ENCODE peak calls at places on chromosomes 2 and 18, in four cellular contexts. H is A549, I is HepG2, F is GM12878. Z is an unnamed sample.

GRCh38 chr2:238995634-238996033 is 147.7 kb downstream of the TWIST2 start:
- DNase-seq in H (no peak), I (no peak), F (no peak), Z (no peak)

GRCh38 chr2:7471185-7471584 is 554.0 kb downstream of the RNF144A start:
- DNase-seq in I (no peak), F (no peak), H (no peak), Z (no peak)

GRCh38 chr18:808086-808485 is 4.0 kb downstream of the YES1 start:
- DNase-seq in I (no peak), F (no peak), H (no peak), Z (peak)

GRCh38 chr2:48131503-48132293 is 225.4 kb upstream of the FBXO11 start:
- DNase-seq in I (no peak), F (no peak), H (no peak), Z (peak)

GRCh38 chr2:238796223-238796885 is 51.5 kb upstream of the TWIST2 start:
- DNase-seq in I (no peak), F (no peak), H (no peak), Z (no peak)

GRCh38 chr2:83695037-83695436 is 764.0 kb downstream of the SUCLG1 start:
- DNase-seq in F (no peak), I (no peak), H (no peak), Z (no peak)

GRCh38 chr2:191804711-191805230 is 42.1 kb downstream of the CAVIN2 start:
- DNase-seq in H (no peak), F (no peak), I (no peak), Z (no peak)

GRCh38 chr18:53382870-53383269 is 841.6 kb downstream of the MBD2 start:
- DNase-seq in F (no peak), I (no peak), H (no peak), Z (no peak)

GRCh38 chr2:119753041-119753929 is 6.4 kb upstream of the PTPN4 start:
- DNase-seq in H (peak), F (no peak), I (peak), Z (peak)

GRCh38 chr18:8625693-8626092 is 16.5 kb downstream of the RAB12 start:
- DNase-seq in I (no peak), H (no peak), F (no peak), Z (no peak)

GRCh38 chr2:184338776-184339175 is 259.6 kb upstream of the ZNF804A start:
- DNase-seq in F (no peak), H (no peak), I (no peak), Z (no peak)

GRCh38 chr2:165529130-165529529 is 59.6 kb downstream of the CSRNP3 start:
- DNase-seq in H (no peak), I (no peak), F (no peak), Z (no peak)

GRCh38 chr18:48649231-48649630 is 110.4 kb downstream of the CTIF start:
- DNase-seq in F (no peak), H (no peak), I (peak), Z (no peak)

GRCh38 chr18:50665519-50665918 is 105.6 kb downstream of the MAPK4 start:
- DNase-seq in H (no peak), I (no peak), F (no peak), Z (no peak)

GRCh38 chr2:233146194-233146593 is 86.1 kb downstream of the INPP5D start:
- DNase-seq in H (no peak), F (no peak), I (no peak), Z (no peak)

GRCh38 chr2:208304695-208305094 is 38.6 kb downstream of the PIKFYVE start:
- DNase-seq in I (no peak), H (no peak), F (no peak), Z (no peak)

GRCh38 chr2:16639431-16639830 is 26.2 kb downstream of the CYRIA start:
- DNase-seq in H (no peak), F (no peak), I (no peak), Z (no peak)

GRCh38 chr18:5879479-5879882 is 15.8 kb downstream of the TMEM200C start:
- DNase-seq in F (no peak), I (peak), H (no peak), Z (peak)

GRCh38 chr18:5294113-5294617 is 1.4 kb downstream of the ZBTB14 start:
- DNase-seq in H (no peak), F (no peak), I (no peak), Z (no peak)

GRCh38 chr2:3761328-3761727 is 58.0 kb downstream of the DCDC2C start:
- DNase-seq in I (no peak), H (no peak), F (no peak), Z (no peak)

GRCh38 chr2:201707142-201707541 is 8.7 kb upstream of the MPP4 start:
- DNase-seq in H (no peak), F (no peak), I (no peak), Z (no peak)

GRCh38 chr2:86809481-86810121 is 18.9 kb upstream of the CD8A start:
- DNase-seq in I (no peak), H (no peak), F (no peak), Z (no peak)

GRCh38 chr2:240296104-240296406 is 139.4 kb upstream of the GPC1 start:
- DNase-seq in F (no peak), I (no peak), H (no peak), Z (no peak)

GRCh38 chr18:48161911-48162698 is 231.6 kb upstream of the SMAD2 start:
- DNase-seq in I (no peak), F (no peak), H (peak), Z (no peak)

GRCh38 chr2:43729775-43730174 is 44.1 kb upstream of the DYNC2LI1 start:
- DNase-seq in H (no peak), F (no peak), I (no peak), Z (no peak)

GRCh38 chr2:16568998-16569397 is 96.6 kb downstream of the CYRIA start:
- DNase-seq in F (no peak), H (no peak), I (no peak), Z (no peak)

GRCh38 chr2:53473762-53474161 is 293.8 kb upstream of the CHAC2 start:
- DNase-seq in F (no peak), I (no peak), H (no peak), Z (no peak)

GRCh38 chr2:189407161-189407943 is 33.9 kb upstream of the WDR75 start:
- DNase-seq in H (peak), I (no peak), F (no peak), Z (no peak)

GRCh38 chr2:178008636-178009289 is 63.8 kb downstream of the PDE11A start:
- DNase-seq in H (no peak), I (no peak), F (no peak), Z (no peak)

GRCh38 chr2:10830203-10830602 is 17.6 kb upstream of the PDIA6 start:
- DNase-seq in I (no peak), H (no peak), F (no peak), Z (no peak)

DNA sequence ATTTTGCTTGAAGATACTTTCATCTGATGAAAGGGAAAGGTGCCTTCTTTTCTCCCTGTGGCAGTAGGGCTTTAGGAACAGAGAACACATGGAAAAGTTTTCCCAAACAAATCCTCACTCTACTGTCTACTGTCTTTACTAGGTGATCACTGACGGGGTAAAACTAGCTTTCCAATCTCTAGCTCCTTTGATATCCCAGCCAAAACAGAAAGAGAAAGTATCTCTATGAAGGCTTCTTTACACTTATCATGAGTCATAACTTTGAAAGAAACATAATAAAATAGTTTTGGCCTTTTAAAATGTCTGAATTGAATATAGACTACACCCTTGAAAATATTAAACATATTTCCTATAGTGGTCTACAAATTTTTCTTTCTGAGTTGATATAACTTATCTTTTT is 214.5 kb downstream of the DSEL start:
- DNase-seq in F (no peak), I (no peak), H (no peak), Z (no peak)
- TF ChIP-seq CHD4 in F (no peak), I (no peak), H (no peak), Z (no peak)

GRCh38 chr2:102022884-102023539 is 31.3 kb downstream of the IL1R2 start:
- DNase-seq in F (no peak), H (no peak), I (no peak), Z (no peak)

GRCh38 chr2:102025583-102026267 is 34.0 kb downstream of the IL1R2 start:
- DNase-seq in I (no peak), F (peak), H (no peak), Z (no peak)

GRCh38 chr2:102027036-102027702 is 35.4 kb downstream of the IL1R2 start:
- DNase-seq in I (no peak), H (no peak), F (no peak), Z (no peak)

GRCh38 chr2:102024410-102024809 is 32.6 kb downstream of the IL1R2 start:
- DNase-seq in F (no peak), H (no peak), I (no peak), Z (no peak)

GRCh38 chr2:102025016-102025491 is 33.3 kb downstream of the IL1R2 start:
- DNase-seq in H (no peak), I (peak), F (peak), Z (no peak)
- TF ChIP-seq CHD4 in H (no peak), I (no peak), F (no peak), Z (no peak)

GRCh38 chr2:45707661-45708060 is 56.2 kb downstream of the PRKCE start:
- DNase-seq in F (no peak), I (no peak), H (no peak), Z (no peak)
- TF ChIP-seq CHD4 in F (no peak), I (no peak), H (no peak), Z (no peak)

GRCh38 chr18:42813570-42813969 is 301.9 kb downstream of the RIT2 start:
- DNase-seq in F (no peak), I (no peak), H (no peak), Z (no peak)

GRCh38 chr18:42807852-42808251 is 307.6 kb downstream of the RIT2 start:
- DNase-seq in H (no peak), I (no peak), F (no peak), Z (no peak)
- TF ChIP-seq CHD4 in H (no peak), I (no peak), F (no peak), Z (no peak)